ENCODE peak calls at places on chromosomes 13 and 19, in five cellular contexts. K is stimulated activated CD8-positive, alpha-beta memory T cell treated with anti-CD3 and anti-CD28 coated beads, Interleukin-7, amount 100 ng/mL, for 1 hour; F is small intestine; A is fibroblast of pulmonary artery; C is MCF 10A. M is an unnamed sample.

GRCh38 chr19:45172173-45172572 is 5.9 kb downstream of the TRAPPC6A start:
- DNase-seq in F (no peak), A (no peak), K (no peak), C (no peak), M (no peak)

GRCh38 chr13:104657196-104657595 is 1591.0 kb upstream of the SLC10A2 start:
- DNase-seq in A (no peak), C (no peak), F (no peak), K (no peak), M (no peak)

GRCh38 chr13:32255744-32256120 is 59.4 kb downstream of the ZAR1L start:
- DNase-seq in K (no peak), F (no peak), C (peak; percentile 76), A (peak; percentile 53), M (no peak)

GRCh38 chr13:48009298-48009697 is 8.2 kb upstream of the SUCLA2 start:
- DNase-seq in K (no peak), F (no peak), A (peak; percentile 85), C (peak; percentile 89), M (peak; percentile 57)

GRCh38 chr19:47122359-47123335 is 8.0 kb upstream of the SAE1 start:
- DNase-seq in K (no peak), F (no peak), A (peak; percentile 74), C (peak; percentile 61), M (peak; percentile 71)

GRCh38 chr19:9936151-9937000 is at the start of gene OLFM2:
- DNase-seq in K (no peak), F (no peak), A (no peak), C (no peak), M (no peak)

GRCh38 chr19:16061943-16062342 is 14.4 kb upstream of the TPM4 start:
- DNase-seq in A (no peak), K (no peak), C (no peak), F (no peak), M (no peak)

GRCh38 chr19:39382991-39383828 is 7.7 kb downstream of the PAF1 start:
- DNase-seq in A (no peak), K (no peak), F (no peak), C (no peak), M (no peak)

GRCh38 chr19:40278361-40279045 is 6.6 kb downstream of the AKT2 start:
- DNase-seq in A (no peak), F (no peak), C (no peak), K (no peak), M (no peak)

GRCh38 chr19:31220540-31220939 is 128.7 kb downstream of the TSHZ3 start:
- DNase-seq in C (no peak), A (peak; percentile 25), K (no peak), F (peak; percentile 49), M (no peak)

GRCh38 chr19:28829762-28830161 is 383.2 kb downstream of the UQCRFS1 start:
- DNase-seq in K (no peak), C (no peak), F (no peak), A (no peak), M (no peak)

GRCh38 chr13:40589285-40590109 is 76.9 kb downstream of the FOXO1 start:
- DNase-seq in A (peak; percentile 90), K (no peak), C (peak; percentile 77), F (no peak), M (peak; percentile 54)

GRCh38 chr19:56071151-56071550 is 49.9 kb downstream of the ZNF787 start:
- DNase-seq in A (no peak), F (no peak), C (peak; percentile 25), K (no peak), M (no peak)